ENCODE peak calls at places on chromosomes 13 and 19, in seven cellular contexts. L, J, V, M, K, W and T are unnamed samples.

GRCh38 chr19:48918801-48919247 is 14.7 kb upstream of the DHDH start:
- DNase-seq in M (peak; percentile 21), L (peak; percentile 44), W (no peak), K (no peak), V (no peak), J (no peak), T (no peak)

GRCh38 chr13:112690242-112690943 is 555 bp downstream of the ATP11A start:
- DNase-seq in K (peak; percentile 45), W (peak; percentile 36), V (peak; percentile 34), L (peak; percentile 74), J (peak; percentile 26), M (peak; percentile 24), T (no peak)

GRCh38 chr13:24228852-24229458 is 68.4 kb downstream of the SPATA13 start:
- DNase-seq in V (peak; percentile 20), L (peak; percentile 79), K (peak; percentile 68), M (peak; percentile 67), J (peak; percentile 37), W (peak; percentile 51), T (peak; percentile 79)

GRCh38 chr19:10037809-10038208 is 24.5 kb downstream of the RDH8 start:
- DNase-seq in W (no peak), L (no peak), K (no peak), J (no peak), V (no peak), M (no peak), T (no peak)

GRCh38 chr13:97226788-97227627 is 4.9 kb downstream of the MBNL2 start:
- DNase-seq in K (no peak), J (no peak), L (peak; percentile 58), M (peak; percentile 78), W (no peak), V (no peak), T (no peak)

GRCh38 chr13:29453657-29454056 is 141.8 kb downstream of the SLC7A1 start:
- DNase-seq in V (no peak), W (no peak), J (no peak), K (no peak), L (peak; percentile 25), M (no peak), T (no peak)

GRCh38 chr13:29457299-29457698 is 138.2 kb downstream of the SLC7A1 start:
- DNase-seq in M (peak; percentile 47), J (peak; percentile 90), K (peak; percentile 95), W (peak; percentile 94), L (peak; percentile 88), V (no peak), T (no peak)

GRCh38 chr13:38980628-38981078 is 10.0 kb downstream of the STOML3 start:
- DNase-seq in L (no peak), J (no peak), M (no peak), K (no peak), V (no peak), W (no peak), T (no peak)

GRCh38 chr13:101326710-101327109 is 89.6 kb downstream of the NALCN start:
- DNase-seq in J (no peak), L (no peak), M (no peak), W (no peak), V (no peak), K (no peak), T (no peak)

GRCh38 chr19:44602071-44602470 is 11.3 kb upstream of the IGSF23 start:
- DNase-seq in V (peak; percentile 83), W (no peak), L (no peak), J (peak; percentile 75), M (no peak), K (no peak), T (no peak)

GRCh38 chr19:47107201-47107952 is 6.2 kb downstream of the ZC3H4 start:
- DNase-seq in L (peak; percentile 70), V (peak; percentile 57), M (peak; percentile 57), K (no peak), W (peak; percentile 19), J (peak; percentile 32), T (no peak)

GRCh38 chr13:28805193-28805819 is 14.8 kb upstream of the MTUS2 start:
- DNase-seq in L (peak; percentile 25), J (no peak), W (no peak), K (no peak), M (no peak), V (peak; percentile 11), T (no peak)

GRCh38 chr19:50658438-50659317 is 9.4 kb downstream of the C19orf81 start:
- DNase-seq in J (peak; percentile 35), V (no peak), L (peak; percentile 86), W (no peak), M (peak; percentile 75), K (peak; percentile 10), T (no peak)
- H3K4me3 ChIP-seq in J (no peak overlapping the region), V (no peak overlapping the region), L (peak overlapping the region; percentile 65), W (peak overlapping the region; percentile 49), M (peak overlapping the region; percentile 29), K (peak overlapping the region; percentile 28), T (peak overlapping the region; percentile 89)

GRCh38 chr13:40666905-40667621 is 622 bp upstream of the FOXO1 start:
- DNase-seq in M (no peak), L (peak; percentile 77), J (no peak), W (no peak), K (no peak), V (peak; percentile 15), T (no peak)
- TF ChIP-seq EZH2 in M (no peak), L (no peak), J (no peak), W (no peak), K (no peak), V (no peak), T (no peak)

DNA sequence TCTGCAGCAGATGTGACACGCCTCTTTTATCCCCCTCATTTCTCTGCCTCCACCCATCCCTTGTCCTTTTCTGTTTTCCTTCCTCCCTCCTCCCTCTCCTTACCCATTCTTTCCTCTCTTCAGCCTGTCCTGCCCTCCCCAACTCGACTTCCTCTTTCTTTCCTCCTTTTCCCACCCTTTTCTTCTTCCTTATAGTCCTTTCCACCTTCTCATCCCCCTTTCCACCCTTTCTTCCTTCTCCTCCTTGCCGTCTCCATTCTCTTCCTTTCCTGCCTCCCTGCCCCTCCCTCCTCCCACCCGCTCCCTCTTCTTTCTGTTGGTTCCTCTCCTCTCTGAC is 688 bp upstream of the ZNF71 start:
- DNase-seq in M (no peak), W (no peak), J (no peak), V (no peak), L (no peak), K (no peak), T (no peak)
- H3K27ac ChIP-seq in M (no peak overlapping the region), W (no peak overlapping the region), J (no peak overlapping the region), V (no peak overlapping the region), L (no peak overlapping the region), K (no peak overlapping the region), T (no peak overlapping the region)

GRCh38 chr13:40401911-40402776 is 264.3 kb downstream of the FOXO1 start:
- DNase-seq in V (peak; percentile 91), W (peak; percentile 96), L (peak; percentile 96), K (peak; percentile 97), J (peak; percentile 89), M (peak; percentile 93), T (no peak)
- H3K4me3 ChIP-seq in V (peak overlapping the region; percentile 21), W (peak overlapping the region; percentile 42), L (peak overlapping the region; percentile 36), K (peak overlapping the region; percentile 33), J (no peak overlapping the region), M (no peak overlapping the region), T (no peak overlapping the region)